ENCODE peak calls at places on chromosomes 2 and 18, in eight cellular contexts. D, H, Y, O, V, L, T and C are unnamed samples.

GRCh38 chr2:169320561-169320960 is 41.8 kb downstream of the LRP2 start:
- DNase-seq in D (no peak), H (no peak), Y (no peak), O (no peak), V (no peak), L (no peak), T (no peak), C (no peak)

GRCh38 chr2:37912056-37912455 is 13.0 kb upstream of the RMDN2 start:
- DNase-seq in D (peak; percentile 26), H (no peak), Y (no peak), O (no peak), V (no peak), L (peak; percentile 62), T (no peak), C (peak; percentile 49)

GRCh38 chr18:72849671-72850070 is 18.1 kb downstream of the NETO1 start:
- DNase-seq in D (no peak), H (no peak), Y (no peak), O (no peak), V (no peak), L (no peak), T (no peak), C (no peak)

GRCh38 chr18:44107187-44107586 is 573.5 kb upstream of the SETBP1 start:
- DNase-seq in D (no peak), H (no peak), Y (no peak), O (no peak), V (no peak), L (peak; percentile 27), T (no peak), C (peak; percentile 41)

GRCh38 chr2:3465844-3466481 is 53.4 kb downstream of the ADI1 start:
- DNase-seq in D (peak; percentile 90), H (peak; percentile 80), Y (peak; percentile 35), O (no peak), V (no peak), L (peak; percentile 97), T (no peak), C (peak; percentile 67)

GRCh38 chr2:232592687-232593407 is 40.6 kb upstream of the EFHD1 start:
- DNase-seq in D (peak; percentile 86), H (peak; percentile 83), Y (peak; percentile 52), O (no peak), V (no peak), L (peak; percentile 93), T (peak; percentile 18), C (peak; percentile 97)

GRCh38 chr2:210167227-210167626 is 4.0 kb downstream of the KANSL1L start:
- DNase-seq in D (peak; percentile 30), H (no peak), Y (no peak), O (no peak), V (no peak), L (peak; percentile 32), T (no peak), C (no peak)

GRCh38 chr18:43719264-43719795 is 442.0 kb upstream of the SYT4 start:
- DNase-seq in D (no peak), H (no peak), Y (no peak), O (no peak), V (no peak), L (no peak), T (peak; percentile 90), C (peak; percentile 20)

GRCh38 chr2:215604631-215605030 is 168.8 kb upstream of the FN1 start:
- DNase-seq in D (no peak), H (no peak), Y (no peak), O (no peak), V (no peak), L (no peak), T (no peak), C (no peak)

GRCh38 chr2:67500541-67500940 is 103.4 kb downstream of the ETAA1 start:
- DNase-seq in D (no peak), H (no peak), Y (no peak), O (no peak), V (no peak), L (no peak), T (no peak), C (peak; percentile 32)